ENCODE peak calls at places on chromosomes 1 and 21, in five cellular contexts. One of them, this sample, is unnamed. For H3K9me3, the result is how much of the 10 kb centered on the place peaks cover.

GRCh38 chr1:12521096-12521495 is 96.9 kb downstream of the DHRS3 start:
- DNase-seq in lower lobe of right lung: no peak
- DNase-seq in HCT116: no peak
- DNase-seq in adrenal gland: no peak
- DNase-seq in fibroblast of lung: no peak
- DNase-seq in this sample: no peak

GRCh38 chr1:175221548-175222175 is 29.1 kb upstream of the KIAA0040 start:
- DNase-seq in lower lobe of right lung: peak
- DNase-seq in HCT116: no peak
- DNase-seq in adrenal gland: peak
- DNase-seq in fibroblast of lung: peak
- DNase-seq in this sample: no peak

GRCh38 chr1:10909697-10910489 is 102.6 kb upstream of the TARDBP start:
- DNase-seq in lower lobe of right lung: peak
- DNase-seq in HCT116: no peak
- DNase-seq in adrenal gland: peak
- DNase-seq in fibroblast of lung: no peak
- DNase-seq in this sample: no peak

GRCh38 chr1:12464627-12465056 is 153.4 kb downstream of the DHRS3 start:
- DNase-seq in lower lobe of right lung: peak
- DNase-seq in HCT116: no peak
- DNase-seq in adrenal gland: no peak
- DNase-seq in fibroblast of lung: peak
- DNase-seq in this sample: no peak

GRCh38 chr21:43818685-43819084 is 29.3 kb downstream of the RRP1 start:
- DNase-seq in lower lobe of right lung: peak
- DNase-seq in HCT116: no peak
- DNase-seq in adrenal gland: no peak
- DNase-seq in fibroblast of lung: no peak
- DNase-seq in this sample: no peak

GRCh38 chr1:200302192-200302892 is 107.5 kb downstream of the ZNF281 start:
- DNase-seq in lower lobe of right lung: peak
- DNase-seq in HCT116: no peak
- DNase-seq in adrenal gland: no peak
- DNase-seq in fibroblast of lung: peak
- DNase-seq in this sample: no peak

GRCh38 chr1:19179597-19180271 is 30.3 kb downstream of the UBR4 start:
- DNase-seq in lower lobe of right lung: no peak
- DNase-seq in HCT116: peak
- DNase-seq in adrenal gland: no peak
- DNase-seq in fibroblast of lung: peak
- DNase-seq in this sample: no peak

GRCh38 chr1:173422456-173422976 is 54.6 kb upstream of the PRDX6 start:
- DNase-seq in lower lobe of right lung: no peak
- DNase-seq in HCT116: no peak
- DNase-seq in adrenal gland: peak
- DNase-seq in fibroblast of lung: no peak
- DNase-seq in this sample: no peak

GRCh38 chr1:14964698-14965055 is 188.9 kb upstream of the TMEM51 start:
- DNase-seq in lower lobe of right lung: no peak
- DNase-seq in HCT116: no peak
- DNase-seq in adrenal gland: no peak
- DNase-seq in fibroblast of lung: no peak
- DNase-seq in this sample: no peak

GRCh38 chr1:85049735-85050166 is 1.5 kb upstream of the MCOLN3 start:
- DNase-seq in lower lobe of right lung: no peak
- DNase-seq in HCT116: no peak
- DNase-seq in adrenal gland: no peak
- DNase-seq in fibroblast of lung: no peak
- DNase-seq in this sample: no peak

GRCh38 chr1:85042413-85042812 is 5.9 kb downstream of the MCOLN3 start:
- DNase-seq in lower lobe of right lung: no peak
- DNase-seq in HCT116: no peak
- DNase-seq in adrenal gland: no peak
- DNase-seq in fibroblast of lung: no peak
- DNase-seq in this sample: no peak

GRCh38 chr1:85047144-85047471 is 1.2 kb downstream of the MCOLN3 start:
- DNase-seq in lower lobe of right lung: no peak
- DNase-seq in HCT116: no peak
- DNase-seq in adrenal gland: no peak
- DNase-seq in fibroblast of lung: no peak
- DNase-seq in this sample: no peak

GRCh38 chr1:85048296-85049064 is at the start of gene MCOLN3:
- DNase-seq in lower lobe of right lung: peak
- DNase-seq in HCT116: peak
- DNase-seq in adrenal gland: peak
- DNase-seq in fibroblast of lung: no peak
- DNase-seq in this sample: no peak

DNA sequence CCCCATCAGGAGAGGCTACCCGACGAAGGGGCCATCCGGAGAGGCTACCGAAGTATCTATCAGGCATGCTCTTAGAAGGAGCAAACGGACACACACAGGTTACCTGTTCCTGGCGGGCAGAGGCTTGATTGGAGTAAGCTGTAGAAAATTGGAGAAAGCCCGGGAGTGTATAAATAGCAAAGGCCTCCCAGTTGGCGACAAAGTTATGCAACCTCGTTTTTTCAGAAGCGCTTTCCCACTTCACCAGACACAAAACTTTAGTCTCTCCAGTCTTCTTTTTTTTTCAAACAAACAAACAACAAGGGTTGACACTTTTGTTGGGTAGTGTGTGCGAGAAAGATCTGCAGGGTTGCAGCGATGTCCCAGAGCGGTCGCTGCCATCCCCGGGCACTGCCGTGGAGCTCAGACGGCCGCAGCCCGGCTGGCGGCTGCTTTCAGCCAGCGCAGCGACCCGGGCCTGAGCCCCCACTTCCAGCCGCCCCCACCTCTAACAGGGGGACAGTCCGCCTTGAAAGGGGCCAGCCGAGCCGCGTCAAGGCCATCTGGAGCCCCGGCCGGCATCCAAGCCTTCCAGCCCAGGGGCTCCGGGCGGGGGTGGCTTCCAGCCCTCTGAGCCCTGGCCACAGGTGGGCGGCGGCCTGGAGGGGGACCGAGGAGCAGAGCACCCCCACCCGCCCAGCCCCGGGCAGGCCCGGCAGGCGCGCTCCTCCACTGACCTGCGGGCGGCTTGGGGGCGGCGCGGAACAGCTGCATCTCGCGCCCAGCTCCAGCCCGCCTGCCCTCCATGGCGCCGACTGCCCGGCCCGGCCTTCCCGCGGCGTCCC is 616 bp downstream of the MCOLN3 start:
- DNase-seq in lower lobe of right lung: peak
- DNase-seq in HCT116: no peak
- DNase-seq in adrenal gland: peak
- DNase-seq in fibroblast of lung: no peak
- DNase-seq in this sample: no peak
- H3K27ac ChIP-seq in lower lobe of right lung: no peak
- H3K27ac ChIP-seq in HCT116: peak
- H3K27ac ChIP-seq in adrenal gland: peak
- H3K27ac ChIP-seq in fibroblast of lung: no peak
- H3K27ac ChIP-seq in this sample: peak

DNA sequence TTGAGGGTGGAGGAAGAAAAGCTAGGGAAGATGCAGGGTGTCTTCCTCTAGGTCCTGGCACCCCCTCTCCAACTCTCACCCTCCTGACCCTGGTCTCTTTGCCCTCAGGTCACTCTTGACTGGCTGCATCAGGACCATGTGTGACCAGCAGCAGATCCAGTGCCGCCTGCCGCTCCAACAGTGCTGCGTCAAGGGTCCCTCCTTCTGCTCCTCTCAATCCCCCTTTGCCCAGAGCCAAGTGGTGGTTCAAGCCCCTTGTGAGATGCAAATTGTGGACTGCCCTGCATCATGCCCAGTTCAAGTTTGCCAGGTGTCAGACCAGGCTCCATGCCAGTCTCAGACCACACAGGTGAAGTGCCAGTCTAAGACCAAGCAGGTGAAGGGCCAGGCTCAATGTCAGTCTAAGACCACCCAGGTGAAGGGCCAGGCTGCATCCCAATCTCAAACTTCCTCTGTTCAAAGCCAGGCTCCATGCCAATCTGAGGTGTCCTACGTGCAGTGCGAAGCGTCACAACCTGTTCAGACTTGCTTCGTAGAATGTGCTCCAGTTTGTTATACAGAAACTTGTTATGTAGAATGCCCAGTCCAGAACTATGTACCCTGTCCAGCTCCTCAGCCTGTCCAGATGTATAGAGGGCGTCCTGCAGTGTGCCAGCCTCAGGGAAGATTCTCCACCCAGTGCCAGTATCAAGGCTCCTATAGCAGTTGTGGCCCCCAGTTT is 1.8 kb downstream of the KPRP start:
- DNase-seq in lower lobe of right lung: no peak
- DNase-seq in HCT116: no peak
- DNase-seq in adrenal gland: no peak
- DNase-seq in fibroblast of lung: no peak
- DNase-seq in this sample: no peak
- H3K9me3 ChIP-seq in lower lobe of right lung: under half
- H3K9me3 ChIP-seq in HCT116: under half
- H3K9me3 ChIP-seq in adrenal gland: under half
- H3K9me3 ChIP-seq in fibroblast of lung: under half
- H3K9me3 ChIP-seq in this sample: under half

GRCh38 chr1:92482665-92483441 is 3.9 kb downstream of the GFI1 start:
- DNase-seq in lower lobe of right lung: peak
- DNase-seq in HCT116: no peak
- DNase-seq in adrenal gland: no peak
- DNase-seq in fibroblast of lung: no peak
- DNase-seq in this sample: no peak
- H3K27ac ChIP-seq in lower lobe of right lung: peak
- H3K27ac ChIP-seq in HCT116: no peak
- H3K27ac ChIP-seq in adrenal gland: no peak
- H3K27ac ChIP-seq in fibroblast of lung: no peak
- H3K27ac ChIP-seq in this sample: no peak

GRCh38 chr1:2784854-2785630 is 16.5 kb downstream of the TTC34 start:
- DNase-seq in lower lobe of right lung: no peak
- DNase-seq in HCT116: no peak
- DNase-seq in adrenal gland: no peak
- DNase-seq in fibroblast of lung: no peak
- DNase-seq in this sample: no peak
- H3K9me3 ChIP-seq in lower lobe of right lung: under half
- H3K9me3 ChIP-seq in HCT116: under half
- H3K9me3 ChIP-seq in adrenal gland: under half
- H3K9me3 ChIP-seq in fibroblast of lung: under half
- H3K9me3 ChIP-seq in this sample: under half

GRCh38 chr1:211656728-211657127 is 18.7 kb downstream of the NEK2 start:
- DNase-seq in lower lobe of right lung: no peak
- DNase-seq in HCT116: no peak
- DNase-seq in adrenal gland: no peak
- DNase-seq in fibroblast of lung: no peak
- DNase-seq in this sample: no peak

GRCh38 chr1:211654838-211655787 is 20.3 kb downstream of the NEK2 start:
- DNase-seq in lower lobe of right lung: peak
- DNase-seq in HCT116: peak
- DNase-seq in adrenal gland: peak
- DNase-seq in fibroblast of lung: peak
- DNase-seq in this sample: no peak

GRCh38 chr1:211652371-211652770 is 23.1 kb downstream of the NEK2 start:
- DNase-seq in lower lobe of right lung: no peak
- DNase-seq in HCT116: no peak
- DNase-seq in adrenal gland: no peak
- DNase-seq in fibroblast of lung: no peak
- DNase-seq in this sample: no peak

GRCh38 chr1:211653329-211653728 is 22.1 kb downstream of the NEK2 start:
- DNase-seq in lower lobe of right lung: no peak
- DNase-seq in HCT116: no peak
- DNase-seq in adrenal gland: no peak
- DNase-seq in fibroblast of lung: no peak
- DNase-seq in this sample: no peak

DNA sequence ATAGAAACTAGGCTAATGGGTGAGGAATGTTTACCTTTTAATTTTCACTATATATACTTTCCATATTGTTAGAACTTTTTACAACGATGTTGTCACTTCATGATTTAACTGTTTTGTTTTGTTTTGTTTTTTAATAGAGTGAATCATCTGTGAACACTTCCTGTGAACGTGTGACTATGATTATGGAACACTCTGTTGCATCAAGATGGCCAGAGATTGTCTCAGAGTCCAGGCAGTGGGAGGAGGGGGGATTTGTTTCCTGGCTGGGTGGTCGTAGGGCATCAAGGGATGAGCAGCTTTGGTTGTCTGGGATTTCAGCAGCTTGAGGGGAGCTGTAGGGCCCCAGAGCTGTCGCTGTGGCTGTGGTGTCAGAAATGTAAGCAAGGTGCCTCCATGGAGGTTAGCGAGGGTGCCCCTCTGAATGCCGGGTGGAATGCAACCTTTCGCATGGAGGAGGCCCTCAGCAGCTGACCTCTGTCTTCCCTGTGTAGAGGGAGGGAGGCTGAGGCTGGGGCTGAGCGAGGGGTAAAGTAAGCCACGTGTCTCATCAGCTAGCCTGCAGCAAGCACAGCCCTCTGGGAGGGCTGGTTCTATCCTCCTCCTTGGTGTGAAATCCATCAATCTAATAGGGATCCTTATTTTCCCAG is 21.4 kb downstream of the NEK2 start:
- DNase-seq in lower lobe of right lung: no peak
- DNase-seq in HCT116: no peak
- DNase-seq in adrenal gland: no peak
- DNase-seq in fibroblast of lung: no peak
- DNase-seq in this sample: no peak
- H3K27ac ChIP-seq in lower lobe of right lung: no peak
- H3K27ac ChIP-seq in HCT116: no peak
- H3K27ac ChIP-seq in adrenal gland: no peak
- H3K27ac ChIP-seq in fibroblast of lung: no peak
- H3K27ac ChIP-seq in this sample: no peak

DNA sequence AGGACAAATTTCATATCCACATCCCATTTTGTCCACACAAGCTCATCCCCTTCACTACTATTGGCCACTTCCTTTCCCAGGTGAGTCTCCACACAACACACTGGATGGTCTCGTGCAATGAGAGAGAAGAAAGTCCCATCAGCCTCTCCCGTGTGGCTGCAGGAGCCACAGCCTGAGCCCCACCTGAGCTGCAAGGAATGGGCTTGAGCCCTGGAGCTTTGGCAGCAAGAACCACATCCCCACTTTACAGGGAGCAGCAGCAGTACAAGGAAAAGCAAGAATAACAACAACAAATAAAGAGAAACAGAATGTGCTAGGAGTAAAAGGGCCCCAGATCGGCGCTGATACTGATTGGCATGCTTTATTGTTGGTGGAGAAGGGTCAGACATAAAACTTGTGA is 117.7 kb downstream of the TPTE start:
- DNase-seq in lower lobe of right lung: no peak
- DNase-seq in HCT116: no peak
- DNase-seq in adrenal gland: no peak
- DNase-seq in fibroblast of lung: no peak
- DNase-seq in this sample: no peak
- H3K9me3 ChIP-seq in lower lobe of right lung: under half
- H3K9me3 ChIP-seq in HCT116: under half
- H3K9me3 ChIP-seq in adrenal gland: under half
- H3K9me3 ChIP-seq in fibroblast of lung: under half
- H3K9me3 ChIP-seq in this sample: under half

GRCh38 chr1:218463194-218464156 is 118.3 kb downstream of the TGFB2 start:
- DNase-seq in lower lobe of right lung: peak
- DNase-seq in HCT116: no peak
- DNase-seq in adrenal gland: peak
- DNase-seq in fibroblast of lung: peak
- DNase-seq in this sample: no peak

GRCh38 chr1:218461351-218461750 is 116.2 kb downstream of the TGFB2 start:
- DNase-seq in lower lobe of right lung: no peak
- DNase-seq in HCT116: no peak
- DNase-seq in adrenal gland: no peak
- DNase-seq in fibroblast of lung: no peak
- DNase-seq in this sample: no peak

GRCh38 chr1:218462591-218462990 is 117.5 kb downstream of the TGFB2 start:
- DNase-seq in lower lobe of right lung: no peak
- DNase-seq in HCT116: no peak
- DNase-seq in adrenal gland: no peak
- DNase-seq in fibroblast of lung: no peak
- DNase-seq in this sample: no peak

GRCh38 chr1:218460367-218460766 is 115.2 kb downstream of the TGFB2 start:
- DNase-seq in lower lobe of right lung: no peak
- DNase-seq in HCT116: no peak
- DNase-seq in adrenal gland: no peak
- DNase-seq in fibroblast of lung: peak
- DNase-seq in this sample: no peak

GRCh38 chr1:218462116-218462515 is 117.0 kb downstream of the TGFB2 start:
- DNase-seq in lower lobe of right lung: no peak
- DNase-seq in HCT116: no peak
- DNase-seq in adrenal gland: no peak
- DNase-seq in fibroblast of lung: no peak
- DNase-seq in this sample: no peak
- H3K27ac ChIP-seq in lower lobe of right lung: no peak
- H3K27ac ChIP-seq in HCT116: no peak
- H3K27ac ChIP-seq in adrenal gland: no peak
- H3K27ac ChIP-seq in fibroblast of lung: no peak
- H3K27ac ChIP-seq in this sample: peak

This sample was measured in vagina.